ENCODE peak calls at places on chromosomes 4 and X, in four cellular contexts. Q is tibial nerve, B is Peyer's patch, M is osteoblast. C is an unnamed sample. For H3K4me1, the result is how much of the 10 kb centered on the place peaks cover.

GRCh38 chr4:164931551-164932324 is 45.7 kb downstream of the TRIM61 start:
- DNase-seq in Q (no peak), B (no peak), M (peak), C (no peak)

GRCh38 chr4:17595471-17596005 is 18.5 kb downstream of the LAP3 start:
- DNase-seq in Q (no peak), B (peak), M (no peak), C (no peak)

GRCh38 chrX:136810493-136810892 is 29.8 kb upstream of the ARHGEF6 start:
- DNase-seq in Q (no peak), B (no peak), M (no peak), C (no peak)

GRCh38 chrX:129116651-129117050 is 406.6 kb downstream of the SMARCA1 start:
- DNase-seq in Q (no peak), B (no peak), M (no peak), C (no peak)

GRCh38 chr4:11469900-11470708 is 41.4 kb upstream of the HS3ST1 start:
- DNase-seq in Q (no peak), B (peak), M (no peak), C (no peak)

GRCh38 chr4:31187979-31188378 is 467.8 kb downstream of the PCDH7 start:
- DNase-seq in Q (no peak), B (no peak), M (no peak), C (no peak)

GRCh38 chrX:108001218-108001814 is 19.1 kb upstream of the TEX13B start:
- DNase-seq in Q (no peak), B (no peak), M (peak), C (peak)

GRCh38 chr4:150078996-150079581 is 844 bp downstream of the DCLK2 start:
- DNase-seq in Q (peak), B (peak), M (peak), C (peak)

GRCh38 chr4:188107931-188108843 is 1.2 kb downstream of the TRIML2 start:
- DNase-seq in Q (no peak), B (no peak), M (peak), C (peak)

GRCh38 chrX:50839730-50840129 is 25.7 kb upstream of the SHROOM4 start:
- DNase-seq in Q (no peak), B (no peak), M (no peak), C (no peak)

GRCh38 chr4:139367421-139368090 is 65.3 kb upstream of the NDUFC1 start:
- DNase-seq in Q (no peak), B (no peak), M (peak), C (no peak)

GRCh38 chr4:147678796-147679549 is 5.0 kb downstream of the PRMT9 start:
- DNase-seq in Q (no peak), B (no peak), M (no peak), C (peak)

GRCh38 chr4:76233088-76233487 is 18.4 kb upstream of the FAM47E start:
- DNase-seq in Q (no peak), B (no peak), M (no peak), C (no peak)

GRCh38 chr4:9608300-9608699 is 164.1 kb downstream of the DEFB131A start:
- DNase-seq in Q (no peak), B (no peak), M (no peak), C (no peak)

GRCh38 chrX:925652-926061 is 286.8 kb downstream of the CRLF2 start:
- DNase-seq in Q (no peak), B (no peak), M (no peak), C (no peak)

GRCh38 chr4:113109106-113109740 is 59.8 kb downstream of the ANK2 start:
- DNase-seq in Q (no peak), B (no peak), M (no peak), C (peak)

GRCh38 chrX:110847334-110847733 is 51.7 kb upstream of the CHRDL1 start:
- DNase-seq in Q (peak), B (no peak), M (peak), C (no peak)

GRCh38 chrX:111181883-111182400 is 86.0 kb downstream of the PAK3 start:
- DNase-seq in Q (no peak), B (no peak), M (no peak), C (no peak)

GRCh38 chr4:152032722-152033131 is 271.9 kb upstream of the GATB start:
- DNase-seq in Q (no peak), B (no peak), M (no peak), C (no peak)

GRCh38 chrX:75273483-75273882 is 402 bp upstream of the UPRT start:
- DNase-seq in Q (peak), B (no peak), M (no peak), C (peak)

GRCh38 chrX:110276778-110277177 is 41.1 kb downstream of the AMMECR1 start:
- DNase-seq in Q (no peak), B (no peak), M (no peak), C (no peak)

GRCh38 chr4:183396187-183396738 is 48.2 kb upstream of the CDKN2AIP start:
- DNase-seq in Q (no peak), B (no peak), M (no peak), C (no peak)

GRCh38 chr4:139297001-139297410 is 4.3 kb upstream of the NAA15 start:
- DNase-seq in Q (no peak), B (no peak), M (no peak), C (no peak)

GRCh38 chr4:181224826-181225225 is 1018.4 kb upstream of the TENM3 start:
- DNase-seq in Q (no peak), B (no peak), M (no peak), C (no peak)

GRCh38 chrX:67587946-67588624 is 44.3 kb downstream of the AR start:
- DNase-seq in Q (peak), B (no peak), M (peak), C (no peak)

GRCh38 chr4:102715057-102715456 is 45.7 kb downstream of the MANBA start:
- DNase-seq in Q (no peak), B (no peak), M (peak), C (no peak)

GRCh38 chr4:151862766-151863165 is 102.0 kb upstream of the GATB start:
- DNase-seq in Q (no peak), B (no peak), M (no peak), C (no peak)

GRCh38 chr4:2352171-2352570 is 66.3 kb downstream of the ZFYVE28 start:
- DNase-seq in Q (no peak), B (no peak), M (no peak), C (no peak)

GRCh38 chr4:36241771-36242170 is 2.5 kb downstream of the ARAP2 start:
- DNase-seq in Q (no peak), B (no peak), M (no peak), C (no peak)

GRCh38 chr4:133152801-133153526 is 3.9 kb downstream of the PCDH10 start:
- DNase-seq in Q (no peak), B (no peak), M (peak), C (no peak)
- H3K4me3 ChIP-seq in Q (peak), B (no peak), M (peak), C (no peak)

GRCh38 chr4:35164063-35164462 is 1080.3 kb downstream of the ARAP2 start:
- DNase-seq in Q (no peak), B (no peak), M (no peak), C (no peak)
- H3K4me1 ChIP-seq in Q (under half), B (under half), M (under half), C (under half)

DNA sequence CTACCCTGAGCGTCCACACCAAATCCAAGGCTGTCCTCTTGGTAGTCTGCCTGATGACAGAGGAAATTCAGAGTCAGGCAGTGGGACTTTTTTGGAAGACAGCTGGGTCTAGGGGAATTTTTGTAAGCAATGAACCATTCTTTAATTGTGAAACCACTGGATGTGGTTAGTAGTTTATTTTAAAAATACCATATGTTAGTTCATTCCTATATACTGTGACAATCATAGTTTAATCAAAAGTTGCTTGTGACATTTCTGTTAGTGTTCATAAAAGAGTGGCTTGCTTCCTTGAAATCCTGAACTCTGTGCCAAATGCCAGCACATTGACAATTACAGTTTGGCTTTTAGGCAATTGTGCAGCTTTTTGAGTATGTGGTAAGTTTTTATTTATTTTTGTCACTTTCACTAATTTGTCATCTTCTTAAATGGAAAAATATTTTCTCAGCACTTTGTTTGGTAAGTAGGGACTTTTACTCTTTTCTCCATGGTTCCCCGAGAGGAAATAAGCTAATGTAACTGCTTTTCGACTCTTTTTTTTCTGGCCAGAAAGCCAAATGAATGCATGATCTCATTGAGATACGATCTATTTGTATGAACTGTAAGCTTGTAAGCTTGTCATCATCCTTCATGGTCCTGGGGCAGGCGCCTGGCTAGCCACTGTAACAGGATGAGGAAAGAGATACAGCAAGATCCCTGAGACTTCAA is 72.6 kb upstream of the SLC4A4 start:
- DNase-seq in Q (no peak), B (no peak), M (peak), C (no peak)
- H3K4me3 ChIP-seq in Q (no peak), B (no peak), M (peak), C (no peak)

GRCh38 chr4:73404457-73404856 is 370 bp downstream of the ALB start:
- DNase-seq in Q (no peak), B (no peak), M (no peak), C (no peak)
- H3K4me1 ChIP-seq in Q (under half), B (under half), M (under half), C (under half)

C was measured in Caco-2.